ENCODE peak calls at places on chromosome 20, in seven cellular contexts. One of them, this sample, is unnamed.

GRCh38 chr20:32539817-32540675 is 45.1 kb downstream of the NOL4L start:
- DNase-seq in T-helper 17 cell: peak
- DNase-seq in nucleus accumbens: no peak
- DNase-seq in GM13976: no peak
- DNase-seq in MV-4-11: peak
- DNase-seq in 8988T: no peak
- DNase-seq in pancreas: no peak
- DNase-seq in this sample: peak

GRCh38 chr20:3239026-3239866 is at the start of gene SLC4A11:
- DNase-seq in T-helper 17 cell: no peak
- DNase-seq in nucleus accumbens: no peak
- DNase-seq in GM13976: peak
- DNase-seq in MV-4-11: peak
- DNase-seq in 8988T: peak
- DNase-seq in pancreas: peak
- DNase-seq in this sample: peak

GRCh38 chr20:49610701-49611538 is 43.0 kb upstream of the PTGIS start:
- DNase-seq in T-helper 17 cell: peak
- DNase-seq in nucleus accumbens: peak
- DNase-seq in GM13976: peak
- DNase-seq in MV-4-11: peak
- DNase-seq in 8988T: peak
- DNase-seq in pancreas: peak
- DNase-seq in this sample: peak

GRCh38 chr20:445514-446336 is 16.6 kb downstream of the TBC1D20 start:
- DNase-seq in T-helper 17 cell: no peak
- DNase-seq in nucleus accumbens: no peak
- DNase-seq in GM13976: no peak
- DNase-seq in MV-4-11: no peak
- DNase-seq in 8988T: no peak
- DNase-seq in pancreas: no peak
- DNase-seq in this sample: no peak

GRCh38 chr20:56348746-56349145 is 10.0 kb upstream of the FAM210B start:
- DNase-seq in T-helper 17 cell: no peak
- DNase-seq in nucleus accumbens: no peak
- DNase-seq in GM13976: no peak
- DNase-seq in MV-4-11: peak
- DNase-seq in 8988T: no peak
- DNase-seq in pancreas: no peak
- DNase-seq in this sample: no peak

GRCh38 chr20:47016068-47016664 is 121.5 kb downstream of the EYA2 start:
- DNase-seq in T-helper 17 cell: no peak
- DNase-seq in nucleus accumbens: no peak
- DNase-seq in GM13976: no peak
- DNase-seq in MV-4-11: no peak
- DNase-seq in 8988T: no peak
- DNase-seq in pancreas: no peak
- DNase-seq in this sample: no peak

GRCh38 chr20:10447028-10447427 is 11.9 kb downstream of the SLX4IP start:
- DNase-seq in T-helper 17 cell: no peak
- DNase-seq in nucleus accumbens: no peak
- DNase-seq in GM13976: peak
- DNase-seq in MV-4-11: peak
- DNase-seq in 8988T: no peak
- DNase-seq in pancreas: no peak
- DNase-seq in this sample: peak

GRCh38 chr20:53253668-53254067 is 281.5 kb downstream of the TSHZ2 start:
- DNase-seq in T-helper 17 cell: no peak
- DNase-seq in nucleus accumbens: no peak
- DNase-seq in GM13976: no peak
- DNase-seq in MV-4-11: no peak
- DNase-seq in 8988T: no peak
- DNase-seq in pancreas: no peak
- DNase-seq in this sample: no peak

GRCh38 chr20:25220021-25220730 is 24.7 kb downstream of the ENTPD6 start:
- DNase-seq in T-helper 17 cell: no peak
- DNase-seq in nucleus accumbens: no peak
- DNase-seq in GM13976: no peak
- DNase-seq in MV-4-11: no peak
- DNase-seq in 8988T: no peak
- DNase-seq in pancreas: no peak
- DNase-seq in this sample: no peak

GRCh38 chr20:10853176-10853575 is 179.4 kb upstream of the JAG1 start:
- DNase-seq in T-helper 17 cell: no peak
- DNase-seq in nucleus accumbens: no peak
- DNase-seq in GM13976: no peak
- DNase-seq in MV-4-11: no peak
- DNase-seq in 8988T: no peak
- DNase-seq in pancreas: no peak
- DNase-seq in this sample: no peak

GRCh38 chr20:47684306-47685080 is 100.8 kb downstream of the SULF2 start:
- DNase-seq in T-helper 17 cell: no peak
- DNase-seq in nucleus accumbens: no peak
- DNase-seq in GM13976: no peak
- DNase-seq in MV-4-11: no peak
- DNase-seq in 8988T: no peak
- DNase-seq in pancreas: no peak
- DNase-seq in this sample: no peak

GRCh38 chr20:63050406-63050805 is 43.6 kb upstream of the BHLHE23 start:
- DNase-seq in T-helper 17 cell: no peak
- DNase-seq in nucleus accumbens: no peak
- DNase-seq in GM13976: no peak
- DNase-seq in MV-4-11: no peak
- DNase-seq in 8988T: no peak
- DNase-seq in pancreas: no peak
- DNase-seq in this sample: no peak

GRCh38 chr20:9989066-9989724 is 45.6 kb upstream of the ANKEF1 start:
- DNase-seq in T-helper 17 cell: no peak
- DNase-seq in nucleus accumbens: no peak
- DNase-seq in GM13976: no peak
- DNase-seq in MV-4-11: peak
- DNase-seq in 8988T: no peak
- DNase-seq in pancreas: no peak
- DNase-seq in this sample: peak

GRCh38 chr20:57677323-57677982 is 32.4 kb downstream of the PMEPA1 start:
- DNase-seq in T-helper 17 cell: no peak
- DNase-seq in nucleus accumbens: no peak
- DNase-seq in GM13976: no peak
- DNase-seq in MV-4-11: no peak
- DNase-seq in 8988T: no peak
- DNase-seq in pancreas: no peak
- DNase-seq in this sample: no peak

GRCh38 chr20:50654899-50655298 is 36.4 kb downstream of the RIPOR3 start:
- DNase-seq in T-helper 17 cell: no peak
- DNase-seq in nucleus accumbens: no peak
- DNase-seq in GM13976: no peak
- DNase-seq in MV-4-11: no peak
- DNase-seq in 8988T: no peak
- DNase-seq in pancreas: no peak
- DNase-seq in this sample: no peak

GRCh38 chr20:1382670-1383069 is 10.2 kb downstream of the FKBP1A start:
- DNase-seq in T-helper 17 cell: no peak
- DNase-seq in nucleus accumbens: no peak
- DNase-seq in GM13976: no peak
- DNase-seq in MV-4-11: no peak
- DNase-seq in 8988T: no peak
- DNase-seq in pancreas: no peak
- DNase-seq in this sample: no peak

GRCh38 chr20:47551841-47552240 is 50.2 kb downstream of the NCOA3 start:
- DNase-seq in T-helper 17 cell: no peak
- DNase-seq in nucleus accumbens: no peak
- DNase-seq in GM13976: no peak
- DNase-seq in MV-4-11: no peak
- DNase-seq in 8988T: no peak
- DNase-seq in pancreas: no peak
- DNase-seq in this sample: no peak

GRCh38 chr20:62030834-62031434 is 34.7 kb downstream of the TAF4 start:
- DNase-seq in T-helper 17 cell: no peak
- DNase-seq in nucleus accumbens: no peak
- DNase-seq in GM13976: peak
- DNase-seq in MV-4-11: no peak
- DNase-seq in 8988T: no peak
- DNase-seq in pancreas: no peak
- DNase-seq in this sample: no peak

GRCh38 chr20:6636209-6637159 is 131.0 kb upstream of the BMP2 start:
- DNase-seq in T-helper 17 cell: no peak
- DNase-seq in nucleus accumbens: no peak
- DNase-seq in GM13976: no peak
- DNase-seq in MV-4-11: peak
- DNase-seq in 8988T: peak
- DNase-seq in pancreas: peak
- DNase-seq in this sample: peak

GRCh38 chr20:7379206-7379605 is 561.1 kb downstream of the HAO1 start:
- DNase-seq in T-helper 17 cell: no peak
- DNase-seq in nucleus accumbens: no peak
- DNase-seq in GM13976: no peak
- DNase-seq in MV-4-11: no peak
- DNase-seq in 8988T: no peak
- DNase-seq in pancreas: no peak
- DNase-seq in this sample: no peak

GRCh38 chr20:49297605-49298530 is 20.0 kb upstream of the ZNFX1 start:
- DNase-seq in T-helper 17 cell: no peak
- DNase-seq in nucleus accumbens: no peak
- DNase-seq in GM13976: no peak
- DNase-seq in MV-4-11: peak
- DNase-seq in 8988T: no peak
- DNase-seq in pancreas: no peak
- DNase-seq in this sample: peak

GRCh38 chr20:59322813-59323469 is 22.5 kb downstream of the EDN3 start:
- DNase-seq in T-helper 17 cell: no peak
- DNase-seq in nucleus accumbens: no peak
- DNase-seq in GM13976: no peak
- DNase-seq in MV-4-11: peak
- DNase-seq in 8988T: no peak
- DNase-seq in pancreas: no peak
- DNase-seq in this sample: no peak

GRCh38 chr20:58328836-58329235 is 19.3 kb downstream of the RAB22A start:
- DNase-seq in T-helper 17 cell: no peak
- DNase-seq in nucleus accumbens: no peak
- DNase-seq in GM13976: no peak
- DNase-seq in MV-4-11: no peak
- DNase-seq in 8988T: no peak
- DNase-seq in pancreas: no peak
- DNase-seq in this sample: no peak

GRCh38 chr20:47688385-47689381 is 96.6 kb downstream of the SULF2 start:
- DNase-seq in T-helper 17 cell: no peak
- DNase-seq in nucleus accumbens: no peak
- DNase-seq in GM13976: no peak
- DNase-seq in MV-4-11: no peak
- DNase-seq in 8988T: no peak
- DNase-seq in pancreas: no peak
- DNase-seq in this sample: no peak

GRCh38 chr20:36349384-36350170 is 43.4 kb downstream of the DLGAP4 start:
- DNase-seq in T-helper 17 cell: no peak
- DNase-seq in nucleus accumbens: no peak
- DNase-seq in GM13976: no peak
- DNase-seq in MV-4-11: no peak
- DNase-seq in 8988T: no peak
- DNase-seq in pancreas: no peak
- DNase-seq in this sample: no peak

GRCh38 chr20:40738976-40739375 is 49.9 kb upstream of the MAFB start:
- DNase-seq in T-helper 17 cell: no peak
- DNase-seq in nucleus accumbens: no peak
- DNase-seq in GM13976: no peak
- DNase-seq in MV-4-11: no peak
- DNase-seq in 8988T: no peak
- DNase-seq in pancreas: no peak
- DNase-seq in this sample: no peak